ENCODE peak calls at places on chromosomes 6 and 20, in four cellular contexts. T, M, O and J are unnamed samples.
A peak's percentile ranks its signal among the peaks of the same experiment; 100 is the strongest.

GRCh38 chr6:144064402-144064830 is 31.0 kb downstream of the SF3B5 start:
- DNase-seq in T (peak; percentile 57), O (no peak), M (peak; percentile 36), J (no peak)

GRCh38 chr20:23049933-23050838 is 714 bp upstream of the THBD start:
- DNase-seq in T (peak; percentile 62), M (peak; percentile 44), O (peak; percentile 63), J (no peak)

GRCh38 chr6:75481936-75482593 is 11.5 kb downstream of the FILIP1 start:
- DNase-seq in O (peak; percentile 64), T (no peak), M (no peak), J (no peak)

GRCh38 chr6:56243518-56244070 is 3.8 kb downstream of the COL21A1 start:
- DNase-seq in M (no peak), T (no peak), O (no peak), J (no peak)

GRCh38 chr6:35091353-35092083 is 49.6 kb downstream of the TCP11 start:
- DNase-seq in T (peak; percentile 2), O (peak; percentile 27), M (no peak), J (no peak)

GRCh38 chr20:47854687-47855212 is 69.5 kb upstream of the SULF2 start:
- DNase-seq in O (peak; percentile 43), T (peak; percentile 55), M (peak; percentile 67), J (no peak)

GRCh38 chr20:48075591-48076174 is 290.4 kb upstream of the SULF2 start:
- DNase-seq in T (no peak), O (no peak), M (peak; percentile 74), J (no peak)

GRCh38 chr6:699319-699718 is 6.4 kb upstream of the EXOC2 start:
- DNase-seq in T (no peak), M (no peak), O (peak; percentile 53), J (no peak)

GRCh38 chr20:41631826-41632225 is 13.6 kb upstream of the CHD6 start:
- DNase-seq in O (peak; percentile 35), T (no peak), M (no peak), J (no peak)

GRCh38 chr6:145866449-145867401 is 52.1 kb upstream of the FBXO30 start:
- DNase-seq in T (no peak), M (no peak), O (no peak), J (no peak)

GRCh38 chr20:16904751-16905150 is 156.6 kb downstream of the OTOR start:
- DNase-seq in M (no peak), O (no peak), T (no peak), J (no peak)
- TF ChIP-seq CTCF in M (no peak), O (no peak), T (no peak), J (no peak)

GRCh38 chr6:50128420-50129005 is 78.8 kb upstream of the DEFB112 start:
- DNase-seq in M (no peak), O (peak; percentile 55), T (peak; percentile 22), J (no peak)
- TF ChIP-seq CTCF in M (no peak), O (no peak), T (peak; percentile 62), J (no peak)

DNA sequence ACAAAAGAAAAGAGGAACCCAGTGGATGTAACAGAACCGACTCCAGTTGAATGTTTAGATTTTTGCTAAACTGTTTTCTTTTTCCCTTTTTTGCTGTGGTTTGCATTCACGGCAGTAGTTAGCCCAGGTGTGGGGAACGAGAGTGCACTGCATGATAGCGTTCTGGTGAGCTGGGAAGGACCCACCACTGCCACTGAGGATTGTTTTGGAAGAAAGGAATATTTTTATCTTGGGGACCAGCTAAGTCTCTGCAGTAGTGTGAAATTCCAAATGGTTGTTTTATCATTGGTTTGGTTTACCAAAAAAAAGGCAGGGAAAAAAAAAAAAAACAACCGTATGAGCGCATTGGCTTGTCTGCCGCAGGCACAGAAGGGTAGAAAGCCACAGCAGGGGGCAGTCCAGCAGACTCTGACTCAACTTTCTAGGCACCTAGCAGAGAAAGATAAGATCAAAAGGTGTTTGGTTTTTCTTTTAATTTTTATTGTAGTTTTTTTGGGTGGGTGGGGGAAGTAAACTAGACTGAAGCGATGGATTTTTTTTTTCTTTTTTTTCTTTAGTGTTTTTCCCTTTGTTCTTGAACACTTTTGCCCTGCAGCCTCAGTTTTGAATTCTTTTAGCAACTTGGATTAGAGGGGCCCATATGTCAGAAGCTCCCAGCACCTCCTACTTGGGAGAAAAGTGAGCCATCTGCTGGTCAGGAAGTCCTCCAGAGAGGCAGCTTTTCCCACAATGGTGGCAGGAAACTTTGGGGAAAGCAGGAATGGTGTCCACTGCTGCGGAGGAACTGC is 13.5 kb upstream of the RAB5IF start:
- DNase-seq in T (peak; percentile 57), M (no peak), O (peak; percentile 60), J (no peak)
- TF ChIP-seq CTCF in T (peak; percentile 54), M (no peak), O (peak; percentile 27), J (peak; percentile 59)

GRCh38 chr6:30101423-30101938 is 11.4 kb downstream of the TRIM31 start:
- DNase-seq in T (no peak), M (no peak), O (no peak), J (no peak)

GRCh38 chr6:30101939-30102700 is 10.8 kb downstream of the TRIM31 start:
- DNase-seq in O (peak; percentile 75), M (peak; percentile 95), T (peak; percentile 96), J (no peak)

GRCh38 chr6:30102701-30103629 is 9.9 kb downstream of the TRIM31 start:
- DNase-seq in O (peak; percentile 84), T (peak; percentile 94), M (peak; percentile 95), J (peak; percentile 45)

GRCh38 chr6:30100154-30100553 is 12.7 kb downstream of the TRIM31 start:
- DNase-seq in M (no peak), T (no peak), O (no peak), J (no peak)

DNA sequence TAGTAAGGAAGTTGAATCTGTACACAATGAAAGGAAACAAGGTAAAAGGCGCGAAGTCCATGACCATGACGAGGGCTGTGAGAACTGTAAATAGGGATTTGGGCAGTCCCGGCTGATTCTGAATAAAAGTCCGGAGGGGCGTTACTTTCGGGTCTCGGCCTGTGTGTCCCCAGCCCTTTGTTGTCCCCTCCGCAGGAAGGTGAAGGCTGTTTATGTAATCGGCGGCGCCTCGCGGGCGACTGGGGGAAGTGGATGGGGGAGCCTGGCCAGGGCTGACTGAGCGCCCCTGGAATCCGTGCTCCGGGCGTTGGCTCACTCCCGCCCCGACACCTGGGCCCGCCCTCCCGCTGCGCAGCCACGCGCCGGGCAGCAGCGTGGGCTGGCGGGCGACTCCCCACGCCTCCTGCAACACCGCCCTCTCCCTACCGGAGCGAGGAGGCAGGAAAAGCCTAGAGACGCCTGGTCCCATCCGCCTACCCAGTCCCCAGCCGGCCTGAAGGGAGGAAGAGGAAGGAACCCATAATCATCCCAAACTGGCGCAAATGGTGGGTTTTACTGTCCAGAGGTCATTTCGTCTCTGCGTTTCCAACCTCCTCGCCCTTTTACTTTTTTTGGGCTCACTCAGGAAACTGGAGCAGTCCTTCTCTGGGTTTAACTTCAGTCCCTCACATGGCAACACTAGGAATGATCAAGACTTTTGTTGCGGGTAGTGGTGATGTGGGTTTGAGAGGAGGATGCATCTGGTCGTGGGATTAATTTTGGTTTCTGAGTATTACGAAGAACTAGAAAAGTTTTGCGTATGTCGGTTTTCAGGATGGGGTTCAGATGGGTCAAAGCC is 12.1 kb downstream of the TRIM31 start:
- DNase-seq in M (peak; percentile 65), T (peak; percentile 80), O (no peak), J (no peak)
- TF ChIP-seq CTCF in M (no peak), T (peak; percentile 16), O (no peak), J (no peak)